ENCODE peak calls at places on chromosomes 16 and 17, in eight cellular contexts. One of them, this sample, is unnamed.
A peak's percentile ranks its signal among the peaks of the same experiment; 100 is the strongest.

GRCh38 chr17:40886090-40886489 is 1.0 kb upstream of the KRT20 start:
- DNase-seq in effector memory CD8-positive, alpha-beta T cell: no peak
- DNase-seq in stimulated activated CD8-positive, alpha-beta memory T cell treated with anti-CD3 and anti-CD28 coated beads, Interleukin-7, amount 100 ng/mL, for 24 hours: no peak
- DNase-seq in DMS79 treated with DMSO at 0.1 percent for 48 hours: no peak
- DNase-seq in frontal cortex: no peak
- DNase-seq in MCF 10A: no peak
- DNase-seq in tibial nerve: no peak
- DNase-seq in GM20000: no peak
- DNase-seq in this sample: no peak

GRCh38 chr16:16014329-16015224 is 65.2 kb downstream of the ABCC1 start:
- DNase-seq in effector memory CD8-positive, alpha-beta T cell: no peak
- DNase-seq in stimulated activated CD8-positive, alpha-beta memory T cell treated with anti-CD3 and anti-CD28 coated beads, Interleukin-7, amount 100 ng/mL, for 24 hours: no peak
- DNase-seq in DMS79 treated with DMSO at 0.1 percent for 48 hours: peak; percentile 62
- DNase-seq in frontal cortex: no peak
- DNase-seq in MCF 10A: no peak
- DNase-seq in tibial nerve: peak; percentile 28
- DNase-seq in GM20000: no peak
- DNase-seq in this sample: peak; percentile 76

GRCh38 chr17:61402073-61402541 is 2.5 kb downstream of the TBX2 start:
- DNase-seq in effector memory CD8-positive, alpha-beta T cell: no peak
- DNase-seq in stimulated activated CD8-positive, alpha-beta memory T cell treated with anti-CD3 and anti-CD28 coated beads, Interleukin-7, amount 100 ng/mL, for 24 hours: no peak
- DNase-seq in DMS79 treated with DMSO at 0.1 percent for 48 hours: no peak
- DNase-seq in frontal cortex: no peak
- DNase-seq in MCF 10A: no peak
- DNase-seq in tibial nerve: no peak
- DNase-seq in GM20000: no peak
- DNase-seq in this sample: peak; percentile 12

GRCh38 chr16:66787427-66787826 is 14.0 kb downstream of the TERB1 start:
- DNase-seq in effector memory CD8-positive, alpha-beta T cell: no peak
- DNase-seq in stimulated activated CD8-positive, alpha-beta memory T cell treated with anti-CD3 and anti-CD28 coated beads, Interleukin-7, amount 100 ng/mL, for 24 hours: no peak
- DNase-seq in DMS79 treated with DMSO at 0.1 percent for 48 hours: no peak
- DNase-seq in frontal cortex: no peak
- DNase-seq in MCF 10A: no peak
- DNase-seq in tibial nerve: no peak
- DNase-seq in GM20000: no peak
- DNase-seq in this sample: no peak

GRCh38 chr17:45783593-45784292 is 377 bp upstream of the CRHR1 start:
- DNase-seq in effector memory CD8-positive, alpha-beta T cell: no peak
- DNase-seq in stimulated activated CD8-positive, alpha-beta memory T cell treated with anti-CD3 and anti-CD28 coated beads, Interleukin-7, amount 100 ng/mL, for 24 hours: no peak
- DNase-seq in DMS79 treated with DMSO at 0.1 percent for 48 hours: peak; percentile 70
- DNase-seq in frontal cortex: peak; percentile 64
- DNase-seq in MCF 10A: no peak
- DNase-seq in tibial nerve: no peak
- DNase-seq in GM20000: peak; percentile 44
- DNase-seq in this sample: peak; percentile 32

GRCh38 chr16:21145738-21146137 is 4.9 kb downstream of the DNAH3 start:
- DNase-seq in effector memory CD8-positive, alpha-beta T cell: no peak
- DNase-seq in stimulated activated CD8-positive, alpha-beta memory T cell treated with anti-CD3 and anti-CD28 coated beads, Interleukin-7, amount 100 ng/mL, for 24 hours: no peak
- DNase-seq in DMS79 treated with DMSO at 0.1 percent for 48 hours: peak; percentile 83
- DNase-seq in frontal cortex: no peak
- DNase-seq in MCF 10A: no peak
- DNase-seq in tibial nerve: no peak
- DNase-seq in GM20000: no peak
- DNase-seq in this sample: no peak

GRCh38 chr17:36629970-36630369 is 28.6 kb downstream of the MRM1 start:
- DNase-seq in effector memory CD8-positive, alpha-beta T cell: no peak
- DNase-seq in stimulated activated CD8-positive, alpha-beta memory T cell treated with anti-CD3 and anti-CD28 coated beads, Interleukin-7, amount 100 ng/mL, for 24 hours: no peak
- DNase-seq in DMS79 treated with DMSO at 0.1 percent for 48 hours: no peak
- DNase-seq in frontal cortex: no peak
- DNase-seq in MCF 10A: no peak
- DNase-seq in tibial nerve: no peak
- DNase-seq in GM20000: no peak
- DNase-seq in this sample: no peak

GRCh38 chr17:40821536-40821935 is 878 bp downstream of the KRT10 start:
- DNase-seq in effector memory CD8-positive, alpha-beta T cell: no peak
- DNase-seq in stimulated activated CD8-positive, alpha-beta memory T cell treated with anti-CD3 and anti-CD28 coated beads, Interleukin-7, amount 100 ng/mL, for 24 hours: no peak
- DNase-seq in DMS79 treated with DMSO at 0.1 percent for 48 hours: no peak
- DNase-seq in frontal cortex: no peak
- DNase-seq in MCF 10A: no peak
- DNase-seq in tibial nerve: no peak
- DNase-seq in GM20000: no peak
- DNase-seq in this sample: no peak

GRCh38 chr16:50708373-50709060 is 15.1 kb downstream of the NOD2 start:
- DNase-seq in effector memory CD8-positive, alpha-beta T cell: no peak
- DNase-seq in stimulated activated CD8-positive, alpha-beta memory T cell treated with anti-CD3 and anti-CD28 coated beads, Interleukin-7, amount 100 ng/mL, for 24 hours: no peak
- DNase-seq in DMS79 treated with DMSO at 0.1 percent for 48 hours: no peak
- DNase-seq in frontal cortex: no peak
- DNase-seq in MCF 10A: no peak
- DNase-seq in tibial nerve: no peak
- DNase-seq in GM20000: no peak
- DNase-seq in this sample: no peak

GRCh38 chr17:61081959-61082358 is 317.7 kb upstream of the TBX2 start:
- DNase-seq in effector memory CD8-positive, alpha-beta T cell: no peak
- DNase-seq in stimulated activated CD8-positive, alpha-beta memory T cell treated with anti-CD3 and anti-CD28 coated beads, Interleukin-7, amount 100 ng/mL, for 24 hours: no peak
- DNase-seq in DMS79 treated with DMSO at 0.1 percent for 48 hours: no peak
- DNase-seq in frontal cortex: no peak
- DNase-seq in MCF 10A: no peak
- DNase-seq in tibial nerve: no peak
- DNase-seq in GM20000: no peak
- DNase-seq in this sample: no peak

GRCh38 chr17:44915727-44916058 is 393 bp upstream of the GFAP start:
- DNase-seq in effector memory CD8-positive, alpha-beta T cell: no peak
- DNase-seq in stimulated activated CD8-positive, alpha-beta memory T cell treated with anti-CD3 and anti-CD28 coated beads, Interleukin-7, amount 100 ng/mL, for 24 hours: no peak
- DNase-seq in DMS79 treated with DMSO at 0.1 percent for 48 hours: no peak
- DNase-seq in frontal cortex: no peak
- DNase-seq in MCF 10A: no peak
- DNase-seq in tibial nerve: no peak
- DNase-seq in GM20000: no peak
- DNase-seq in this sample: no peak

GRCh38 chr16:11236855-11237254 is 19.1 kb downstream of the SOCS1 start:
- DNase-seq in effector memory CD8-positive, alpha-beta T cell: no peak
- DNase-seq in stimulated activated CD8-positive, alpha-beta memory T cell treated with anti-CD3 and anti-CD28 coated beads, Interleukin-7, amount 100 ng/mL, for 24 hours: no peak
- DNase-seq in DMS79 treated with DMSO at 0.1 percent for 48 hours: no peak
- DNase-seq in frontal cortex: no peak
- DNase-seq in MCF 10A: no peak
- DNase-seq in tibial nerve: no peak
- DNase-seq in GM20000: no peak
- DNase-seq in this sample: no peak

GRCh38 chr16:72657164-72657563 is 390.8 kb downstream of the ZFHX3 start:
- DNase-seq in effector memory CD8-positive, alpha-beta T cell: no peak
- DNase-seq in stimulated activated CD8-positive, alpha-beta memory T cell treated with anti-CD3 and anti-CD28 coated beads, Interleukin-7, amount 100 ng/mL, for 24 hours: no peak
- DNase-seq in DMS79 treated with DMSO at 0.1 percent for 48 hours: no peak
- DNase-seq in frontal cortex: no peak
- DNase-seq in MCF 10A: no peak
- DNase-seq in tibial nerve: no peak
- DNase-seq in GM20000: no peak
- DNase-seq in this sample: no peak

GRCh38 chr17:8359769-8360168 is 16.7 kb downstream of the KRABD2 start:
- DNase-seq in effector memory CD8-positive, alpha-beta T cell: no peak
- DNase-seq in stimulated activated CD8-positive, alpha-beta memory T cell treated with anti-CD3 and anti-CD28 coated beads, Interleukin-7, amount 100 ng/mL, for 24 hours: no peak
- DNase-seq in DMS79 treated with DMSO at 0.1 percent for 48 hours: no peak
- DNase-seq in frontal cortex: peak; percentile 52
- DNase-seq in MCF 10A: peak; percentile 78
- DNase-seq in tibial nerve: peak; percentile 31
- DNase-seq in GM20000: no peak
- DNase-seq in this sample: no peak

GRCh38 chr17:31698751-31699150 is 160.3 kb downstream of the COPRS start:
- DNase-seq in effector memory CD8-positive, alpha-beta T cell: no peak
- DNase-seq in stimulated activated CD8-positive, alpha-beta memory T cell treated with anti-CD3 and anti-CD28 coated beads, Interleukin-7, amount 100 ng/mL, for 24 hours: no peak
- DNase-seq in DMS79 treated with DMSO at 0.1 percent for 48 hours: no peak
- DNase-seq in frontal cortex: no peak
- DNase-seq in MCF 10A: no peak
- DNase-seq in tibial nerve: no peak
- DNase-seq in GM20000: no peak
- DNase-seq in this sample: no peak

GRCh38 chr17:22268214-22268911 is 576.0 kb downstream of the KCNJ18 start:
- DNase-seq in effector memory CD8-positive, alpha-beta T cell: no peak
- DNase-seq in stimulated activated CD8-positive, alpha-beta memory T cell treated with anti-CD3 and anti-CD28 coated beads, Interleukin-7, amount 100 ng/mL, for 24 hours: no peak
- DNase-seq in DMS79 treated with DMSO at 0.1 percent for 48 hours: no peak
- DNase-seq in frontal cortex: no peak
- DNase-seq in MCF 10A: no peak
- DNase-seq in tibial nerve: no peak
- DNase-seq in GM20000: no peak
- DNase-seq in this sample: peak; percentile 76

GRCh38 chr16:17283022-17283421 is 187.7 kb downstream of the XYLT1 start:
- DNase-seq in effector memory CD8-positive, alpha-beta T cell: no peak
- DNase-seq in stimulated activated CD8-positive, alpha-beta memory T cell treated with anti-CD3 and anti-CD28 coated beads, Interleukin-7, amount 100 ng/mL, for 24 hours: no peak
- DNase-seq in DMS79 treated with DMSO at 0.1 percent for 48 hours: no peak
- DNase-seq in frontal cortex: no peak
- DNase-seq in MCF 10A: no peak
- DNase-seq in tibial nerve: no peak
- DNase-seq in GM20000: no peak
- DNase-seq in this sample: no peak

GRCh38 chr17:27241346-27241946 is 52.5 kb upstream of the WSB1 start:
- DNase-seq in effector memory CD8-positive, alpha-beta T cell: no peak
- DNase-seq in stimulated activated CD8-positive, alpha-beta memory T cell treated with anti-CD3 and anti-CD28 coated beads, Interleukin-7, amount 100 ng/mL, for 24 hours: no peak
- DNase-seq in DMS79 treated with DMSO at 0.1 percent for 48 hours: no peak
- DNase-seq in frontal cortex: no peak
- DNase-seq in MCF 10A: peak; percentile 95
- DNase-seq in tibial nerve: no peak
- DNase-seq in GM20000: peak; percentile 39
- DNase-seq in this sample: no peak

GRCh38 chr17:56913000-56913866 is 616 bp downstream of the TRIM25 start:
- DNase-seq in effector memory CD8-positive, alpha-beta T cell: no peak
- DNase-seq in stimulated activated CD8-positive, alpha-beta memory T cell treated with anti-CD3 and anti-CD28 coated beads, Interleukin-7, amount 100 ng/mL, for 24 hours: no peak
- DNase-seq in DMS79 treated with DMSO at 0.1 percent for 48 hours: no peak
- DNase-seq in frontal cortex: no peak
- DNase-seq in MCF 10A: peak; percentile 34
- DNase-seq in tibial nerve: no peak
- DNase-seq in GM20000: no peak
- DNase-seq in this sample: peak; percentile 32

GRCh38 chr16:85517780-85518179 is 95.3 kb upstream of the GSE1 start:
- DNase-seq in effector memory CD8-positive, alpha-beta T cell: no peak
- DNase-seq in stimulated activated CD8-positive, alpha-beta memory T cell treated with anti-CD3 and anti-CD28 coated beads, Interleukin-7, amount 100 ng/mL, for 24 hours: no peak
- DNase-seq in DMS79 treated with DMSO at 0.1 percent for 48 hours: no peak
- DNase-seq in frontal cortex: no peak
- DNase-seq in MCF 10A: no peak
- DNase-seq in tibial nerve: no peak
- DNase-seq in GM20000: no peak
- DNase-seq in this sample: peak; percentile 55

GRCh38 chr17:49388290-49388640 is 26.2 kb upstream of the ZNF652 start:
- DNase-seq in effector memory CD8-positive, alpha-beta T cell: peak; percentile 30
- DNase-seq in stimulated activated CD8-positive, alpha-beta memory T cell treated with anti-CD3 and anti-CD28 coated beads, Interleukin-7, amount 100 ng/mL, for 24 hours: no peak
- DNase-seq in DMS79 treated with DMSO at 0.1 percent for 48 hours: no peak
- DNase-seq in frontal cortex: no peak
- DNase-seq in MCF 10A: no peak
- DNase-seq in tibial nerve: no peak
- DNase-seq in GM20000: peak; percentile 36
- DNase-seq in this sample: no peak

GRCh38 chr16:5885521-5885920 is 787.9 kb upstream of the EEF2KMT start:
- DNase-seq in effector memory CD8-positive, alpha-beta T cell: no peak
- DNase-seq in stimulated activated CD8-positive, alpha-beta memory T cell treated with anti-CD3 and anti-CD28 coated beads, Interleukin-7, amount 100 ng/mL, for 24 hours: no peak
- DNase-seq in DMS79 treated with DMSO at 0.1 percent for 48 hours: no peak
- DNase-seq in frontal cortex: no peak
- DNase-seq in MCF 10A: no peak
- DNase-seq in tibial nerve: no peak
- DNase-seq in GM20000: no peak
- DNase-seq in this sample: no peak

GRCh38 chr17:2383628-2384167 is 17.2 kb downstream of the MNT start:
- DNase-seq in effector memory CD8-positive, alpha-beta T cell: no peak
- DNase-seq in stimulated activated CD8-positive, alpha-beta memory T cell treated with anti-CD3 and anti-CD28 coated beads, Interleukin-7, amount 100 ng/mL, for 24 hours: no peak
- DNase-seq in DMS79 treated with DMSO at 0.1 percent for 48 hours: no peak
- DNase-seq in frontal cortex: no peak
- DNase-seq in MCF 10A: no peak
- DNase-seq in tibial nerve: no peak
- DNase-seq in GM20000: no peak
- DNase-seq in this sample: no peak

GRCh38 chr17:193841-194806 is 12.7 kb upstream of the DOC2B start:
- DNase-seq in effector memory CD8-positive, alpha-beta T cell: no peak
- DNase-seq in stimulated activated CD8-positive, alpha-beta memory T cell treated with anti-CD3 and anti-CD28 coated beads, Interleukin-7, amount 100 ng/mL, for 24 hours: no peak
- DNase-seq in DMS79 treated with DMSO at 0.1 percent for 48 hours: no peak
- DNase-seq in frontal cortex: no peak
- DNase-seq in MCF 10A: no peak
- DNase-seq in tibial nerve: no peak
- DNase-seq in GM20000: no peak
- DNase-seq in this sample: no peak

GRCh38 chr17:33725675-33726271 is 432.7 kb upstream of the ASIC2 start:
- DNase-seq in effector memory CD8-positive, alpha-beta T cell: no peak
- DNase-seq in stimulated activated CD8-positive, alpha-beta memory T cell treated with anti-CD3 and anti-CD28 coated beads, Interleukin-7, amount 100 ng/mL, for 24 hours: no peak
- DNase-seq in DMS79 treated with DMSO at 0.1 percent for 48 hours: no peak
- DNase-seq in frontal cortex: no peak
- DNase-seq in MCF 10A: no peak
- DNase-seq in tibial nerve: no peak
- DNase-seq in GM20000: peak; percentile 45
- DNase-seq in this sample: peak; percentile 67

GRCh38 chr17:31581022-31581483 is 189.6 kb downstream of the RAB11FIP4 start:
- DNase-seq in effector memory CD8-positive, alpha-beta T cell: no peak
- DNase-seq in stimulated activated CD8-positive, alpha-beta memory T cell treated with anti-CD3 and anti-CD28 coated beads, Interleukin-7, amount 100 ng/mL, for 24 hours: no peak
- DNase-seq in DMS79 treated with DMSO at 0.1 percent for 48 hours: peak; percentile 38
- DNase-seq in frontal cortex: peak; percentile 63
- DNase-seq in MCF 10A: peak; percentile 91
- DNase-seq in tibial nerve: no peak
- DNase-seq in GM20000: no peak
- DNase-seq in this sample: peak; percentile 83

GRCh38 chr17:65550075-65550635 is 11.3 kb downstream of the AXIN2 start:
- DNase-seq in effector memory CD8-positive, alpha-beta T cell: no peak
- DNase-seq in stimulated activated CD8-positive, alpha-beta memory T cell treated with anti-CD3 and anti-CD28 coated beads, Interleukin-7, amount 100 ng/mL, for 24 hours: no peak
- DNase-seq in DMS79 treated with DMSO at 0.1 percent for 48 hours: no peak
- DNase-seq in frontal cortex: no peak
- DNase-seq in MCF 10A: no peak
- DNase-seq in tibial nerve: no peak
- DNase-seq in GM20000: no peak
- DNase-seq in this sample: no peak

GRCh38 chr16:89523680-89524344 is 15.6 kb downstream of the SPG7 start:
- DNase-seq in effector memory CD8-positive, alpha-beta T cell: no peak
- DNase-seq in stimulated activated CD8-positive, alpha-beta memory T cell treated with anti-CD3 and anti-CD28 coated beads, Interleukin-7, amount 100 ng/mL, for 24 hours: no peak
- DNase-seq in DMS79 treated with DMSO at 0.1 percent for 48 hours: no peak
- DNase-seq in frontal cortex: no peak
- DNase-seq in MCF 10A: no peak
- DNase-seq in tibial nerve: no peak
- DNase-seq in GM20000: no peak
- DNase-seq in this sample: no peak

GRCh38 chr17:48626470-48627241 is 498 bp upstream of the HOXB9 start:
- DNase-seq in effector memory CD8-positive, alpha-beta T cell: peak; percentile 50
- DNase-seq in stimulated activated CD8-positive, alpha-beta memory T cell treated with anti-CD3 and anti-CD28 coated beads, Interleukin-7, amount 100 ng/mL, for 24 hours: no peak
- DNase-seq in DMS79 treated with DMSO at 0.1 percent for 48 hours: peak; percentile 31
- DNase-seq in frontal cortex: no peak
- DNase-seq in MCF 10A: peak; percentile 11
- DNase-seq in tibial nerve: no peak
- DNase-seq in GM20000: peak; percentile 71
- DNase-seq in this sample: no peak

GRCh38 chr17:68172461-68172954 is 75.3 kb upstream of the AMZ2 start:
- DNase-seq in effector memory CD8-positive, alpha-beta T cell: peak; percentile 73
- DNase-seq in stimulated activated CD8-positive, alpha-beta memory T cell treated with anti-CD3 and anti-CD28 coated beads, Interleukin-7, amount 100 ng/mL, for 24 hours: peak; percentile 55
- DNase-seq in DMS79 treated with DMSO at 0.1 percent for 48 hours: peak; percentile 33
- DNase-seq in frontal cortex: peak; percentile 49
- DNase-seq in MCF 10A: peak; percentile 67
- DNase-seq in tibial nerve: peak; percentile 90
- DNase-seq in GM20000: peak; percentile 54
- DNase-seq in this sample: peak; percentile 78

GRCh38 chr17:45722161-45722560 is 62.0 kb upstream of the CRHR1 start:
- DNase-seq in effector memory CD8-positive, alpha-beta T cell: no peak
- DNase-seq in stimulated activated CD8-positive, alpha-beta memory T cell treated with anti-CD3 and anti-CD28 coated beads, Interleukin-7, amount 100 ng/mL, for 24 hours: no peak
- DNase-seq in DMS79 treated with DMSO at 0.1 percent for 48 hours: no peak
- DNase-seq in frontal cortex: peak; percentile 34
- DNase-seq in MCF 10A: peak; percentile 20
- DNase-seq in tibial nerve: no peak
- DNase-seq in GM20000: no peak
- DNase-seq in this sample: peak; percentile 57

This sample was measured in BE2C.